ENCODE peak calls at places on chromosomes 12 and 14, in eight cellular contexts. G is substantia nigra; H is nucleus accumbens; V is neural crest cell; R is NCI-H345; L is stimulated activated CD8-positive, alpha-beta memory T cell treated with anti-CD3 and anti-CD28 coated beads, Interleukin-2, amount 100 ng/mL, for 48 hours; Z is left cardiac atrium; J is H54. N is an unnamed sample.

GRCh38 chr12:97968641-97969171 is 506.1 kb downstream of the RMST start:
- DNase-seq in G (no peak), H (no peak), V (no peak), R (peak), L (no peak), Z (no peak), J (no peak), N (no peak)

GRCh38 chr14:29028973-29029582 is 262.5 kb downstream of the FOXG1 start:
- DNase-seq in G (no peak), H (no peak), V (no peak), R (no peak), L (no peak), Z (no peak), J (no peak), N (no peak)

GRCh38 chr14:105090493-105091334 is 25.5 kb upstream of the GPR132 start:
- DNase-seq in G (peak), H (peak), V (peak), R (peak), L (peak), Z (peak), J (peak), N (peak)

GRCh38 chr12:25058619-25059018 is 109.7 kb upstream of the BCAT1 start:
- DNase-seq in G (no peak), H (no peak), V (no peak), R (no peak), L (no peak), Z (no peak), J (no peak), N (no peak)

GRCh38 chr12:48717252-48717695 is 767 bp upstream of the CCNT1 start:
- DNase-seq in G (no peak), H (no peak), V (no peak), R (no peak), L (no peak), Z (no peak), J (no peak), N (no peak)

GRCh38 chr14:21385170-21385904 is 1.5 kb upstream of the SUPT16H start:
- DNase-seq in G (no peak), H (no peak), V (no peak), R (no peak), L (no peak), Z (no peak), J (no peak), N (no peak)

GRCh38 chr12:46148706-46149463 is 120.0 kb downstream of the SLC38A1 start:
- DNase-seq in G (no peak), H (no peak), V (no peak), R (no peak), L (no peak), Z (no peak), J (no peak), N (no peak)

GRCh38 chr14:70856851-70857498 is 47.7 kb upstream of the MAP3K9 start:
- DNase-seq in G (no peak), H (no peak), V (no peak), R (no peak), L (no peak), Z (no peak), J (peak), N (peak)

GRCh38 chr12:64800640-64801039 is 23.8 kb upstream of the TBC1D30 start:
- DNase-seq in G (no peak), H (no peak), V (no peak), R (no peak), L (no peak), Z (no peak), J (no peak), N (no peak)

GRCh38 chr12:27359578-27360340 is 27.1 kb downstream of the BMAL2 start:
- DNase-seq in G (no peak), H (no peak), V (no peak), R (peak), L (no peak), Z (no peak), J (no peak), N (no peak)

GRCh38 chr12:124008629-124009028 is 35.6 kb downstream of the ZNF664 start:
- DNase-seq in G (no peak), H (no peak), V (no peak), R (no peak), L (no peak), Z (no peak), J (no peak), N (no peak)

GRCh38 chr12:98803468-98804209 is 158.5 kb downstream of the APAF1 start:
- DNase-seq in G (no peak), H (no peak), V (no peak), R (no peak), L (no peak), Z (no peak), J (no peak), N (no peak)

GRCh38 chr14:31139301-31139847 is 68.2 kb downstream of the HECTD1 start:
- DNase-seq in G (no peak), H (no peak), V (no peak), R (no peak), L (no peak), Z (no peak), J (no peak), N (no peak)

GRCh38 chr12:26936559-26937442 is 980 bp downstream of the INTS13 start:
- DNase-seq in G (no peak), H (no peak), V (no peak), R (no peak), L (no peak), Z (no peak), J (no peak), N (peak)

GRCh38 chr12:92737855-92738850 is 35.4 kb downstream of the PLEKHG7 start:
- DNase-seq in G (no peak), H (no peak), V (no peak), R (no peak), L (no peak), Z (no peak), J (no peak), N (no peak)

N was measured in CD4-positive, CD25-positive, alpha-beta regulatory T cell.